ENCODE peak calls at places on chromosomes 7 and 10, in four cellular contexts. W, M, A and P are unnamed samples.

GRCh38 chr7:22488643-22489462 is 11.1 kb downstream of the STEAP1B start:
- DNase-seq in W (peak; percentile 21), M (peak; percentile 91), A (peak; percentile 64), P (no peak)

GRCh38 chr7:100826546-100827329 is 585 bp downstream of the EPHB4 start:
- DNase-seq in W (no peak), M (no peak), A (no peak), P (no peak)

GRCh38 chr7:137771679-137772078 is 75.1 kb downstream of the DGKI start:
- DNase-seq in W (no peak), M (no peak), A (no peak), P (peak; percentile 80)

GRCh38 chr10:110822708-110823291 is 48.9 kb upstream of the PDCD4 start:
- DNase-seq in W (no peak), M (peak; percentile 33), A (peak; percentile 47), P (no peak)

GRCh38 chr10:5547934-5548660 is 23.3 kb downstream of the CALML3 start:
- DNase-seq in W (no peak), M (no peak), A (no peak), P (no peak)

GRCh38 chr10:71273506-71273905 is 45.6 kb upstream of the SLC29A3 start:
- DNase-seq in W (no peak), M (no peak), A (no peak), P (no peak)

GRCh38 chr7:106021211-106022067 is 58.4 kb downstream of the CDHR3 start:
- DNase-seq in W (no peak), M (no peak), A (peak; percentile 78), P (no peak)

GRCh38 chr7:135501402-135501801 is 8.5 kb downstream of the CNOT4 start:
- DNase-seq in W (no peak), M (no peak), A (no peak), P (no peak)

GRCh38 chr7:41326616-41327015 is 376.3 kb downstream of the INHBA start:
- DNase-seq in W (no peak), M (no peak), A (no peak), P (no peak)

GRCh38 chr7:77415474-77415821 is 701 bp downstream of the GSAP start:
- DNase-seq in W (peak; percentile 5), M (no peak), A (no peak), P (no peak)

GRCh38 chr10:131855763-131856401 is 44.9 kb upstream of the PPP2R2D start:
- DNase-seq in W (no peak), M (no peak), A (no peak), P (no peak)

GRCh38 chr10:43218951-43219837 is 47.7 kb downstream of the RASGEF1A start:
- DNase-seq in W (no peak), M (no peak), A (no peak), P (no peak)

GRCh38 chr7:99498546-99498944 is 1.5 kb downstream of the ZNF394 start:
- DNase-seq in W (no peak), M (no peak), A (no peak), P (no peak)

GRCh38 chr10:118251791-118252190 is 90.3 kb downstream of the FAM204A start:
- DNase-seq in W (no peak), M (no peak), A (no peak), P (no peak)

GRCh38 chr7:149748223-149748874 is 25.0 kb downstream of the ZNF467 start:
- DNase-seq in W (no peak), M (no peak), A (no peak), P (no peak)

GRCh38 chr7:39310699-39311098 is 255.5 kb upstream of the YAE1 start:
- DNase-seq in W (no peak), M (no peak), A (no peak), P (no peak)

GRCh38 chr7:610141-610530 is 90.5 kb upstream of the PDGFA start:
- DNase-seq in W (no peak), M (no peak), A (no peak), P (no peak)

GRCh38 chr7:127817466-127817865 is 165.5 kb downstream of the SND1 start:
- DNase-seq in W (no peak), M (no peak), A (no peak), P (no peak)

GRCh38 chr7:21305455-21306235 is 122.2 kb upstream of the SP4 start:
- DNase-seq in W (no peak), M (no peak), A (no peak), P (no peak)

GRCh38 chr7:95676691-95677090 is 80.4 kb upstream of the PDK4 start:
- DNase-seq in W (no peak), M (no peak), A (no peak), P (no peak)

GRCh38 chr10:21042536-21042935 is 145.4 kb upstream of the NEBL start:
- DNase-seq in W (no peak), M (no peak), A (no peak), P (no peak)

GRCh38 chr10:95832216-95833037 is 75.3 kb upstream of the CC2D2B start:
- DNase-seq in W (peak; percentile 14), M (no peak), A (no peak), P (no peak)

GRCh38 chr7:105806592-105807266 is 69.7 kb downstream of the ATXN7L1 start:
- DNase-seq in W (peak; percentile 35), M (peak; percentile 12), A (no peak), P (no peak)

GRCh38 chr7:24388212-24388611 is 104.2 kb downstream of the NPY start:
- DNase-seq in W (no peak), M (no peak), A (no peak), P (no peak)

GRCh38 chr7:44084695-44085094 is 2.4 kb upstream of the POLM start:
- DNase-seq in W (no peak), M (no peak), A (no peak), P (no peak)

GRCh38 chr10:101958691-101959090 is 97.3 kb downstream of the ARMH3 start:
- DNase-seq in W (no peak), M (no peak), A (no peak), P (no peak)

GRCh38 chr7:148397056-148397455 is 193.5 kb upstream of the C7orf33 start:
- DNase-seq in W (no peak), M (no peak), A (no peak), P (no peak)

GRCh38 chr7:99019523-99020412 is 124.1 kb downstream of the SMURF1 start:
- DNase-seq in W (no peak), M (no peak), A (no peak), P (no peak)

GRCh38 chr7:114819629-114820362 is 102.1 kb upstream of the MDFIC start:
- DNase-seq in W (no peak), M (no peak), A (no peak), P (peak; percentile 99)

GRCh38 chr7:144534196-144534595 is 130.7 kb upstream of the NOBOX start:
- DNase-seq in W (no peak), M (no peak), A (no peak), P (no peak)

GRCh38 chr10:132167041-132167674 is 19.6 kb upstream of the DPYSL4 start:
- DNase-seq in W (no peak), M (no peak), A (no peak), P (no peak)

GRCh38 chr10:97138777-97139317 is 46.9 kb downstream of the SLIT1 start:
- DNase-seq in W (no peak), M (no peak), A (no peak), P (no peak)